ENCODE peak calls at places on chromosomes 4 and X, in seven cellular contexts. One of them, this sample, is unnamed.

GRCh38 chr4:125368684-125369083 is 53.9 kb downstream of the FAT4 start:
- DNase-seq in stomach: no peak
- DNase-seq in tibial nerve: no peak
- DNase-seq in H1: no peak
- DNase-seq in ovary: no peak
- DNase-seq in suprapubic skin: no peak
- DNase-seq in A549: no peak
- DNase-seq in this sample: no peak

GRCh38 chr4:4377191-4377590 is 9.7 kb upstream of the NSG1 start:
- DNase-seq in suprapubic skin: no peak
- DNase-seq in A549: no peak
- DNase-seq in stomach: no peak
- DNase-seq in tibial nerve: no peak
- DNase-seq in H1: no peak
- DNase-seq in ovary: no peak
- DNase-seq in this sample: no peak

GRCh38 chrX:97330150-97330549 is 446.4 kb downstream of the RPA4 start:
- DNase-seq in stomach: no peak
- DNase-seq in A549: no peak
- DNase-seq in tibial nerve: no peak
- DNase-seq in suprapubic skin: no peak
- DNase-seq in H1: no peak
- DNase-seq in ovary: no peak
- DNase-seq in this sample: no peak

GRCh38 chr4:120454788-120455187 is 388.1 kb upstream of the MAD2L1 start:
- DNase-seq in ovary: no peak
- DNase-seq in A549: no peak
- DNase-seq in stomach: no peak
- DNase-seq in suprapubic skin: no peak
- DNase-seq in H1: no peak
- DNase-seq in tibial nerve: no peak
- DNase-seq in this sample: no peak

GRCh38 chrX:1815456-1816175 is 200.8 kb downstream of the ASMT start:
- DNase-seq in suprapubic skin: no peak
- DNase-seq in H1: no peak
- DNase-seq in tibial nerve: no peak
- DNase-seq in stomach: no peak
- DNase-seq in ovary: no peak
- DNase-seq in A549: no peak
- DNase-seq in this sample: no peak

GRCh38 chr4:157217708-157218107 is 2.8 kb upstream of the GRIA2 start:
- DNase-seq in ovary: no peak
- DNase-seq in stomach: no peak
- DNase-seq in tibial nerve: no peak
- DNase-seq in suprapubic skin: no peak
- DNase-seq in H1: no peak
- DNase-seq in A549: no peak
- DNase-seq in this sample: no peak

GRCh38 chrX:148316446-148316845 is 184.0 kb upstream of the AFF2 start:
- DNase-seq in A549: no peak
- DNase-seq in suprapubic skin: no peak
- DNase-seq in ovary: no peak
- DNase-seq in stomach: no peak
- DNase-seq in tibial nerve: no peak
- DNase-seq in H1: no peak
- DNase-seq in this sample: no peak

GRCh38 chrX:68343551-68343950 is 89.7 kb downstream of the OPHN1 start:
- DNase-seq in A549: no peak
- DNase-seq in tibial nerve: no peak
- DNase-seq in H1: no peak
- DNase-seq in stomach: no peak
- DNase-seq in ovary: no peak
- DNase-seq in suprapubic skin: no peak
- DNase-seq in this sample: no peak

GRCh38 chrX:108312938-108313337 is 125.3 kb downstream of the COL4A6 start:
- DNase-seq in suprapubic skin: no peak
- DNase-seq in A549: peak
- DNase-seq in ovary: no peak
- DNase-seq in H1: no peak
- DNase-seq in tibial nerve: no peak
- DNase-seq in stomach: peak
- DNase-seq in this sample: no peak

GRCh38 chr4:151744614-151745013 is 16.2 kb downstream of the GATB start:
- DNase-seq in A549: peak
- DNase-seq in H1: no peak
- DNase-seq in tibial nerve: no peak
- DNase-seq in suprapubic skin: no peak
- DNase-seq in ovary: no peak
- DNase-seq in stomach: no peak
- DNase-seq in this sample: no peak

GRCh38 chr4:90293320-90293719 is 166.1 kb downstream of the CCSER1 start:
- DNase-seq in stomach: no peak
- DNase-seq in ovary: no peak
- DNase-seq in H1: no peak
- DNase-seq in suprapubic skin: no peak
- DNase-seq in tibial nerve: no peak
- DNase-seq in A549: no peak
- DNase-seq in this sample: no peak

GRCh38 chrX:10381218-10381617 is 224.4 kb downstream of the CLCN4 start:
- DNase-seq in ovary: no peak
- DNase-seq in suprapubic skin: no peak
- DNase-seq in A549: no peak
- DNase-seq in H1: no peak
- DNase-seq in tibial nerve: no peak
- DNase-seq in stomach: no peak
- DNase-seq in this sample: no peak

GRCh38 chrX:71911023-71911730 is 532 bp downstream of the NHSL2 start:
- DNase-seq in tibial nerve: no peak
- DNase-seq in suprapubic skin: no peak
- DNase-seq in A549: peak
- DNase-seq in stomach: no peak
- DNase-seq in ovary: peak
- DNase-seq in H1: no peak
- DNase-seq in this sample: no peak

GRCh38 chr4:77852892-77853495 is 9.6 kb upstream of the MRPL1 start:
- DNase-seq in H1: no peak
- DNase-seq in tibial nerve: no peak
- DNase-seq in suprapubic skin: no peak
- DNase-seq in A549: no peak
- DNase-seq in ovary: no peak
- DNase-seq in stomach: no peak
- DNase-seq in this sample: no peak

GRCh38 chr4:100189820-100190642 is at the start of gene DDIT4L:
- DNase-seq in ovary: peak
- DNase-seq in H1: no peak
- DNase-seq in suprapubic skin: peak
- DNase-seq in A549: peak
- DNase-seq in tibial nerve: no peak
- DNase-seq in stomach: peak
- DNase-seq in this sample: no peak

GRCh38 chrX:155027509-155028066 is 944 bp downstream of the FUNDC2 start:
- DNase-seq in A549: no peak
- DNase-seq in stomach: no peak
- DNase-seq in tibial nerve: peak
- DNase-seq in H1: no peak
- DNase-seq in ovary: no peak
- DNase-seq in suprapubic skin: no peak
- DNase-seq in this sample: no peak

GRCh38 chr4:140556372-140557085 is 12.2 kb downstream of the UCP1 start:
- DNase-seq in tibial nerve: no peak
- DNase-seq in ovary: no peak
- DNase-seq in A549: no peak
- DNase-seq in stomach: no peak
- DNase-seq in H1: no peak
- DNase-seq in suprapubic skin: no peak
- DNase-seq in this sample: no peak

GRCh38 chr4:16686195-16686594 is 212.2 kb downstream of the LDB2 start:
- DNase-seq in suprapubic skin: no peak
- DNase-seq in A549: no peak
- DNase-seq in tibial nerve: no peak
- DNase-seq in ovary: no peak
- DNase-seq in H1: no peak
- DNase-seq in stomach: no peak
- DNase-seq in this sample: no peak

GRCh38 chr4:149961876-149962597 is 116.2 kb upstream of the DCLK2 start:
- DNase-seq in H1: no peak
- DNase-seq in ovary: no peak
- DNase-seq in suprapubic skin: no peak
- DNase-seq in tibial nerve: no peak
- DNase-seq in stomach: no peak
- DNase-seq in A549: no peak
- DNase-seq in this sample: no peak

GRCh38 chr4:102430511-102430910 is 70.6 kb upstream of the NFKB1 start:
- DNase-seq in A549: no peak
- DNase-seq in stomach: no peak
- DNase-seq in suprapubic skin: no peak
- DNase-seq in ovary: no peak
- DNase-seq in tibial nerve: no peak
- DNase-seq in H1: no peak
- DNase-seq in this sample: no peak

GRCh38 chr4:10979032-10979431 is 294.5 kb upstream of the CLNK start:
- DNase-seq in H1: no peak
- DNase-seq in ovary: no peak
- DNase-seq in tibial nerve: no peak
- DNase-seq in stomach: no peak
- DNase-seq in suprapubic skin: no peak
- DNase-seq in A549: no peak
- DNase-seq in this sample: no peak

DNA sequence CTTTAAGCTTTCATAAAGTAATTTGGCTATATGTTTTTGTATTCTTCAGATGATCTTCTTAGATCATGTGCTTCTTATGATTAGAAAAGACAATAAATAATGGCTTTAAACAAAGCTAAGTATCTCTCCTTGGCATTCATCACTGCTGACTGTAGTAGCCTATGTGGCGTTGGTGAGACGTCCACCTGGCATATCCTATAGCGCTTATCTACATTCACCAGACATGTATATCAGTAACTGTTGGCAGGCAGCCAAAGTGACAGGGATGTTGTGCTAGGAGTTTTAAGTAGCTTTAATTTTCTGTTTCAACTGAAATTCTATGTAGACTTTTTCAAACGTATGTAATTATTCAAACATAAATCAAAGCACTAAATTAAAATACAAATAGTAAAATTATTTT is 276.4 kb downstream of the IL15 start:
- DNase-seq in stomach: peak
- DNase-seq in tibial nerve: peak
- DNase-seq in H1: no peak
- DNase-seq in ovary: no peak
- DNase-seq in A549: no peak
- DNase-seq in suprapubic skin: no peak
- DNase-seq in this sample: no peak
- TF ChIP-seq EP300 in stomach: no peak
- TF ChIP-seq EP300 in tibial nerve: no peak
- TF ChIP-seq EP300 in H1: no peak
- TF ChIP-seq EP300 in ovary: no peak
- TF ChIP-seq EP300 in A549: no peak
- TF ChIP-seq EP300 in suprapubic skin: no peak
- TF ChIP-seq EP300 in this sample: no peak

GRCh38 chr4:48315728-48316630 is 25.4 kb upstream of the SLAIN2 start:
- DNase-seq in stomach: no peak
- DNase-seq in ovary: no peak
- DNase-seq in H1: no peak
- DNase-seq in A549: peak
- DNase-seq in tibial nerve: peak
- DNase-seq in suprapubic skin: no peak
- DNase-seq in this sample: no peak
- TF ChIP-seq EP300 in stomach: no peak
- TF ChIP-seq EP300 in ovary: no peak
- TF ChIP-seq EP300 in H1: no peak
- TF ChIP-seq EP300 in A549: no peak
- TF ChIP-seq EP300 in tibial nerve: no peak
- TF ChIP-seq EP300 in suprapubic skin: no peak
- TF ChIP-seq EP300 in this sample: no peak

GRCh38 chr4:184265566-184266351 is 48.1 kb upstream of the ENPP6 start:
- DNase-seq in ovary: no peak
- DNase-seq in H1: no peak
- DNase-seq in A549: peak
- DNase-seq in suprapubic skin: no peak
- DNase-seq in tibial nerve: no peak
- DNase-seq in stomach: no peak
- DNase-seq in this sample: no peak
- TF ChIP-seq EP300 in ovary: no peak
- TF ChIP-seq EP300 in H1: no peak
- TF ChIP-seq EP300 in A549: no peak
- TF ChIP-seq EP300 in suprapubic skin: no peak
- TF ChIP-seq EP300 in tibial nerve: no peak
- TF ChIP-seq EP300 in stomach: no peak
- TF ChIP-seq EP300 in this sample: no peak

DNA sequence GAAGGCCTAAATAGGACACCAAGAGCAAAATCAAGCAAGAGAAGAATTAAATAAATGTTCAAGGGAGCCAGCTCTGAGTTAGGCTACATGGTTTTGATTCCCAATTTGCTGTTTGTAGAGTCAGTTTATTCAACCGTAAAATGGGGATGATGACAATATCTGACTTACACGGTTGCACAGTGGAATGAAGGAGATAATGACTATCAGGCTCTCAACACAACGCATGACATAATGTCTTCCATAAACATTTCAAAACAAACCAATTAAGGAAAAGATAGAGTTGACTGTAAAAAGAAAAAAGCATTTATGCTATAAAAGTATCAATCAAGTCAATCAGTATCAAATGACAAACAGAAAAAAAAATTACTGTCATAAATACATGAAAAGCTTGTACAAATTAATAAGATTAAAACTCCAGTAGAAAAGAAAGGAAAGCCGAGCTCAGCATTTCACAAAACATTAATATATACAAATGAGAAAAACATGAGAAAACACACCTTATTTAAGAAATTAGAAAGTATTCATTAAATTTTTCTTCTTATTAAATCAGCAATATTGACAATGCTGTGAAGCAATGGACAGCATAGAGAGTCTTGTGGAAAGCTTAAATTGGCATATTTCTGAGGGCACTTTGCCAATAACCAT is 179.0 kb downstream of the SCFD2 start:
- DNase-seq in H1: no peak
- DNase-seq in tibial nerve: no peak
- DNase-seq in ovary: no peak
- DNase-seq in A549: no peak
- DNase-seq in suprapubic skin: no peak
- DNase-seq in stomach: no peak
- DNase-seq in this sample: no peak
- TF ChIP-seq EP300 in H1: no peak
- TF ChIP-seq EP300 in tibial nerve: no peak
- TF ChIP-seq EP300 in ovary: no peak
- TF ChIP-seq EP300 in A549: no peak
- TF ChIP-seq EP300 in suprapubic skin: no peak
- TF ChIP-seq EP300 in stomach: no peak
- TF ChIP-seq EP300 in this sample: no peak

This sample was measured in esophagus muscularis mucosa.